ENCODE peak calls at places on chromosomes 5 and 9, in five cellular contexts. One of them, this sample, is unnamed. For H3K27me3, the result is how much of the 10 kb centered on the place peaks cover.

GRCh38 chr5:32233696-32234447 is 59.8 kb upstream of the GOLPH3 start:
- DNase-seq in lower lobe of right lung: no peak
- DNase-seq in uterus: no peak
- DNase-seq in mesenchymal stem cell: peak
- DNase-seq in body of pancreas: peak
- DNase-seq in this sample: no peak

GRCh38 chr5:40770764-40771163 is 15.0 kb upstream of the TTC33 start:
- DNase-seq in lower lobe of right lung: no peak
- DNase-seq in uterus: no peak
- DNase-seq in mesenchymal stem cell: no peak
- DNase-seq in body of pancreas: no peak
- DNase-seq in this sample: no peak

GRCh38 chr9:17837931-17838330 is 259.1 kb downstream of the SH3GL2 start:
- DNase-seq in lower lobe of right lung: no peak
- DNase-seq in uterus: no peak
- DNase-seq in mesenchymal stem cell: no peak
- DNase-seq in body of pancreas: no peak
- DNase-seq in this sample: no peak

GRCh38 chr5:100828071-100828689 is 74.9 kb downstream of the ST8SIA4 start:
- DNase-seq in lower lobe of right lung: no peak
- DNase-seq in uterus: no peak
- DNase-seq in mesenchymal stem cell: no peak
- DNase-seq in body of pancreas: no peak
- DNase-seq in this sample: no peak

GRCh38 chr9:107161338-107161737 is 121.7 kb upstream of the RAD23B start:
- DNase-seq in lower lobe of right lung: no peak
- DNase-seq in uterus: no peak
- DNase-seq in mesenchymal stem cell: no peak
- DNase-seq in body of pancreas: no peak
- DNase-seq in this sample: no peak

GRCh38 chr5:96826071-96826470 is 18.3 kb upstream of the ERAP1 start:
- DNase-seq in lower lobe of right lung: no peak
- DNase-seq in uterus: no peak
- DNase-seq in mesenchymal stem cell: no peak
- DNase-seq in body of pancreas: no peak
- DNase-seq in this sample: no peak

GRCh38 chr9:22052376-22052945 is 43.4 kb upstream of the CDKN2B start:
- DNase-seq in lower lobe of right lung: no peak
- DNase-seq in uterus: no peak
- DNase-seq in mesenchymal stem cell: peak
- DNase-seq in body of pancreas: no peak
- DNase-seq in this sample: no peak

GRCh38 chr9:7791364-7791763 is 8.2 kb downstream of the DMAC1 start:
- DNase-seq in lower lobe of right lung: no peak
- DNase-seq in uterus: no peak
- DNase-seq in mesenchymal stem cell: no peak
- DNase-seq in body of pancreas: no peak
- DNase-seq in this sample: no peak

GRCh38 chr5:123107343-123108240 is 18.6 kb downstream of the PRDM6 start:
- DNase-seq in lower lobe of right lung: no peak
- DNase-seq in uterus: no peak
- DNase-seq in mesenchymal stem cell: no peak
- DNase-seq in body of pancreas: no peak
- DNase-seq in this sample: no peak

GRCh38 chr5:67201897-67202549 is 5.4 kb upstream of the CD180 start:
- DNase-seq in lower lobe of right lung: no peak
- DNase-seq in uterus: no peak
- DNase-seq in mesenchymal stem cell: no peak
- DNase-seq in body of pancreas: no peak
- DNase-seq in this sample: no peak

GRCh38 chr9:98953877-98954610 is 10.3 kb downstream of the COL15A1 start:
- DNase-seq in lower lobe of right lung: no peak
- DNase-seq in uterus: no peak
- DNase-seq in mesenchymal stem cell: no peak
- DNase-seq in body of pancreas: no peak
- DNase-seq in this sample: no peak

GRCh38 chr5:74549351-74549750 is 91.2 kb downstream of the ENC1 start:
- DNase-seq in lower lobe of right lung: no peak
- DNase-seq in uterus: no peak
- DNase-seq in mesenchymal stem cell: no peak
- DNase-seq in body of pancreas: no peak
- DNase-seq in this sample: no peak

GRCh38 chr5:179405054-179405416 is 59.8 kb upstream of the ADAMTS2 start:
- DNase-seq in lower lobe of right lung: no peak
- DNase-seq in uterus: no peak
- DNase-seq in mesenchymal stem cell: no peak
- DNase-seq in body of pancreas: no peak
- DNase-seq in this sample: no peak

GRCh38 chr9:114285166-114285867 is 37.6 kb upstream of the ORM1 start:
- DNase-seq in lower lobe of right lung: peak
- DNase-seq in uterus: peak
- DNase-seq in mesenchymal stem cell: peak
- DNase-seq in body of pancreas: peak
- DNase-seq in this sample: no peak

GRCh38 chr9:1453636-1454035 is 403.5 kb downstream of the DMRT2 start:
- DNase-seq in lower lobe of right lung: no peak
- DNase-seq in uterus: no peak
- DNase-seq in mesenchymal stem cell: no peak
- DNase-seq in body of pancreas: no peak
- DNase-seq in this sample: no peak

GRCh38 chr9:116860509-116861120 is 173.5 kb downstream of the TRIM32 start:
- DNase-seq in lower lobe of right lung: peak
- DNase-seq in uterus: peak
- DNase-seq in mesenchymal stem cell: peak
- DNase-seq in body of pancreas: peak
- DNase-seq in this sample: peak

GRCh38 chr9:136629879-136630661 is 32.6 kb upstream of the EGFL7 start:
- DNase-seq in lower lobe of right lung: peak
- DNase-seq in uterus: peak
- DNase-seq in mesenchymal stem cell: peak
- DNase-seq in body of pancreas: peak
- DNase-seq in this sample: no peak

GRCh38 chr5:91332267-91333044 is 50.7 kb downstream of the ARRDC3 start:
- DNase-seq in lower lobe of right lung: no peak
- DNase-seq in uterus: no peak
- DNase-seq in mesenchymal stem cell: peak
- DNase-seq in body of pancreas: no peak
- DNase-seq in this sample: no peak

GRCh38 chr5:91541696-91542095 is 158.6 kb upstream of the ARRDC3 start:
- DNase-seq in lower lobe of right lung: no peak
- DNase-seq in uterus: no peak
- DNase-seq in mesenchymal stem cell: peak
- DNase-seq in body of pancreas: no peak
- DNase-seq in this sample: no peak

GRCh38 chr5:74938250-74938649 is 72.1 kb upstream of the FAM169A start:
- DNase-seq in lower lobe of right lung: no peak
- DNase-seq in uterus: no peak
- DNase-seq in mesenchymal stem cell: no peak
- DNase-seq in body of pancreas: no peak
- DNase-seq in this sample: no peak

GRCh38 chr5:851076-851475 is 290 bp upstream of the ZDHHC11 start:
- DNase-seq in lower lobe of right lung: peak
- DNase-seq in uterus: peak
- DNase-seq in mesenchymal stem cell: no peak
- DNase-seq in body of pancreas: no peak
- DNase-seq in this sample: no peak

GRCh38 chr5:83731638-83732037 is 11.0 kb upstream of the HAPLN1 start:
- DNase-seq in lower lobe of right lung: no peak
- DNase-seq in uterus: no peak
- DNase-seq in mesenchymal stem cell: no peak
- DNase-seq in body of pancreas: no peak
- DNase-seq in this sample: no peak

GRCh38 chr9:120876842-120877240 is at the start of gene PHF19:
- DNase-seq in lower lobe of right lung: peak
- DNase-seq in uterus: no peak
- DNase-seq in mesenchymal stem cell: peak
- DNase-seq in body of pancreas: no peak
- DNase-seq in this sample: no peak

GRCh38 chr5:82806513-82806912 is 270.7 kb downstream of the TMEM167A start:
- DNase-seq in lower lobe of right lung: no peak
- DNase-seq in uterus: no peak
- DNase-seq in mesenchymal stem cell: no peak
- DNase-seq in body of pancreas: no peak
- DNase-seq in this sample: no peak

GRCh38 chr5:122756263-122756911 is 18.5 kb upstream of the SNX2 start:
- DNase-seq in lower lobe of right lung: no peak
- DNase-seq in uterus: no peak
- DNase-seq in mesenchymal stem cell: peak
- DNase-seq in body of pancreas: no peak
- DNase-seq in this sample: peak

GRCh38 chr9:2055203-2055658 is 40.1 kb downstream of the SMARCA2 start:
- DNase-seq in lower lobe of right lung: no peak
- DNase-seq in uterus: no peak
- DNase-seq in mesenchymal stem cell: no peak
- DNase-seq in body of pancreas: no peak
- DNase-seq in this sample: no peak

DNA sequence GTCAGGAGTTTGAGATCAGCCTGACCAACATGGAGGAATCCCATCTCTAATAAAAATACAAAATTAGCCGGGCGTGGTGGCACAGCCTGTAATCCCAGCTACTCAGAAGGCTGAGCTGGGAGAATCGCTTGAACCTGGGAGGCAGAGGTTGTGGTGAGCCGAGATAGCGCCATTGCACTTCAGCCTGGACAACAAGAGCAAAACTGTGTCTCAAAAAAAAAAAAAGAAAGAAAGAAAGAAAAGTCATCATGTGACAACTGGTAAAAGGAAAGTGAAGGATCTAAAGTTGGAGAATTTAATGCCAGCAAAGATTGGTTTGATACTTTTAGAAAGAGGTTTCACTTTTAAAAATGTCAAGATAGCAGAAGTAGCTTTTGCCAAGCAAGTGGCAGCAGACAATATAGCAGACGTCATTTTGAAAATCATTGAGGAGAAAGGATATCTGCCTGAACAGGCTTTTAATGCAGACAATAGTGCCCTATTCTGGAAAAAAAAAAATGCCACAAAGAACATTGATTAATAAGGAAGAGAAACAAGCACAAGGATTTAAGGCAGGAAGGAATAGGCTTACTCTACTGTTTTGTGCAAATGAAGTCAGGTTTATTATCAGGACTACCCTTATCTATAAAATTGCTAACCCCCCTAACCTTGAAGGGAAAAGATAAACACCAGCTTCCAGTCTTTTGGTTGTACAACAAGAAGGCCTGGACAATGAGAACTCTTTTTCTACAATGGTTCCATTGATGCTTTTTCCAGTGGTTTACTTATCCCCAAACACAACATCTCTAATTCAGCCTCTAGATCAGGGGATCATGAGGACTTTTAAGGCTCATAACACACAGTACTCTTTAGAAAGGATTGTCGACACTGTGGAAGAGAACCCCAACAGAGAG is 11.9 kb downstream of the PKD2L2 start:
- DNase-seq in lower lobe of right lung: no peak
- DNase-seq in uterus: no peak
- DNase-seq in mesenchymal stem cell: no peak
- DNase-seq in body of pancreas: no peak
- DNase-seq in this sample: no peak
- H3K27me3 ChIP-seq in lower lobe of right lung: under half
- H3K27me3 ChIP-seq in uterus: under half
- H3K27me3 ChIP-seq in mesenchymal stem cell: under half
- H3K27me3 ChIP-seq in body of pancreas: under half
- H3K27me3 ChIP-seq in this sample: under half

DNA sequence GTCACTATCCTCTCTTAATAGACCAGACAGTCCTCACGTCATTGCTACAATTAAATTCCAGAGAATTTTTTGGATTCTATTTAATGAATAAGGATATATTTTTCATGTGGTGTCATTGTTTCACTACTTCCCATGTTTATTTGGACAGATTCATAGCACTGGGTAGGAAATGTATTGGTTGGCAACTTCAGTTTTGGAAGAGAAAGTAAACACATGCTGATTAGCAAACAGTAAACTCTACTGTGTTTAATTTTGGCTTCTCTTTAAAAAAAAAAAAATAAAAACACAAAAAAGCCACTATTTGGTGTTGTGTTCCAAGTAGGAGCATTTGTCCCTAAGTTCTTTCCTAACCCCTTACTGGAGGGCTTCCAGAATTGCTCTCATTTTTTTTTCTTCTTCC is 77.4 kb downstream of the NFIB start:
- DNase-seq in lower lobe of right lung: no peak
- DNase-seq in uterus: no peak
- DNase-seq in mesenchymal stem cell: no peak
- DNase-seq in body of pancreas: no peak
- DNase-seq in this sample: no peak
- H3K27ac ChIP-seq in lower lobe of right lung: peak
- H3K27ac ChIP-seq in uterus: peak
- H3K27ac ChIP-seq in mesenchymal stem cell: no peak
- H3K27ac ChIP-seq in body of pancreas: peak
- H3K27ac ChIP-seq in this sample: peak

GRCh38 chr9:115498338-115498737 is 380.4 kb upstream of the TNC start:
- DNase-seq in lower lobe of right lung: no peak
- DNase-seq in uterus: no peak
- DNase-seq in mesenchymal stem cell: peak
- DNase-seq in body of pancreas: no peak
- DNase-seq in this sample: no peak
- H3K27me3 ChIP-seq in lower lobe of right lung: under half
- H3K27me3 ChIP-seq in uterus: under half
- H3K27me3 ChIP-seq in mesenchymal stem cell: under half
- H3K27me3 ChIP-seq in body of pancreas: under half
- H3K27me3 ChIP-seq in this sample: under half

GRCh38 chr5:136056771-136057335 is 28.1 kb downstream of the TGFBI start:
- DNase-seq in lower lobe of right lung: no peak
- DNase-seq in uterus: no peak
- DNase-seq in mesenchymal stem cell: no peak
- DNase-seq in body of pancreas: no peak
- DNase-seq in this sample: no peak

GRCh38 chr5:136058031-136058971 is 29.5 kb downstream of the TGFBI start:
- DNase-seq in lower lobe of right lung: no peak
- DNase-seq in uterus: peak
- DNase-seq in mesenchymal stem cell: peak
- DNase-seq in body of pancreas: peak
- DNase-seq in this sample: no peak

GRCh38 chr5:136058972-136059354 is 30.2 kb downstream of the TGFBI start:
- DNase-seq in lower lobe of right lung: no peak
- DNase-seq in uterus: no peak
- DNase-seq in mesenchymal stem cell: no peak
- DNase-seq in body of pancreas: no peak
- DNase-seq in this sample: no peak

GRCh38 chr5:136056336-136056735 is 27.5 kb downstream of the TGFBI start:
- DNase-seq in lower lobe of right lung: no peak
- DNase-seq in uterus: no peak
- DNase-seq in mesenchymal stem cell: no peak
- DNase-seq in body of pancreas: no peak
- DNase-seq in this sample: no peak

DNA sequence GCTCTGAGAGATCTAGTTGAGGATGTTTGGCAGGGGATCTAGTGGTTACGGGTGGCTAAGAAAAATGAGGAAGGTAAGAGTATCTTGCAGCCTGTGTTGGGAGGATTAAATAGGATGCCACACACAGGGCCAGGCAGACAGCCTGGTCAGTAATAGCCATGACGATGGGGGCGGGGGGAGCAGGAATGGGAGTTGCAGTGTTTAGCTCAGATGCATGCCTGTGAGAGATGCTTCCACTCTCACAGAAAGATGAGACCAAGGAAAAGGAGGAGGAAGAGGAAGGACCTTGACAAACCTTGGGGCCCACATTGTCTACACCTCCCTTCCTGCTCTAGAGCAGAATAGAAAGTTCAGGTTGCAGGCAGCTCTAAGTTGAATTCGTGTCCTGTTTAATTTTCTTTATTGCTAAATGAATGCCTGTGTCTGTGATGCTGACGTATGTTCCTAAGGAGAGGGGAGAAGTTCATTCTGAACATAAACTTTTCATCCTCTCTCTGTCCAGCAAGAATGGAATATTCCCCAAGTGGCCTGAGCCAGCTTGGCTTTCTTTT is 28.7 kb downstream of the TGFBI start:
- DNase-seq in lower lobe of right lung: no peak
- DNase-seq in uterus: no peak
- DNase-seq in mesenchymal stem cell: peak
- DNase-seq in body of pancreas: no peak
- DNase-seq in this sample: no peak
- H3K27ac ChIP-seq in lower lobe of right lung: no peak
- H3K27ac ChIP-seq in uterus: peak
- H3K27ac ChIP-seq in mesenchymal stem cell: peak
- H3K27ac ChIP-seq in body of pancreas: no peak
- H3K27ac ChIP-seq in this sample: peak

This sample was measured in gastrocnemius medialis.